ENCODE peak calls at places on chromosomes 16 and 17, in four cellular contexts. G is NCI-H1048, C is adrenal gland, Z is substantia nigra. I is an unnamed sample.

GRCh38 chr16:81166417-81167300 is 70.5 kb upstream of the GCSH start:
- DNase-seq in G (no peak), C (no peak), Z (no peak), I (no peak)

GRCh38 chr17:55343114-55343513 is 78.4 kb downstream of the HLF start:
- DNase-seq in G (no peak), C (no peak), Z (no peak), I (no peak)

GRCh38 chr17:76687278-76688164 is 23.2 kb downstream of the MXRA7 start:
- DNase-seq in G (no peak), C (peak; percentile 55), Z (no peak), I (no peak)

GRCh38 chr16:19809693-19810092 is 75.0 kb downstream of the GPRC5B start:
- DNase-seq in G (no peak), C (no peak), Z (no peak), I (no peak)

GRCh38 chr17:10036511-10037061 is 131.5 kb upstream of the RCVRN start:
- DNase-seq in G (no peak), C (peak; percentile 34), Z (peak; percentile 35), I (peak; percentile 86)

GRCh38 chr16:4806280-4806679 is 3.8 kb upstream of the ROGDI start:
- DNase-seq in G (no peak), C (no peak), Z (no peak), I (no peak)

GRCh38 chr17:17737938-17738894 is 57.0 kb downstream of the RAI1 start:
- DNase-seq in G (no peak), C (no peak), Z (no peak), I (no peak)

GRCh38 chr17:79878346-79878745 is 39.1 kb upstream of the CBX4 start:
- DNase-seq in G (no peak), C (no peak), Z (no peak), I (no peak)

GRCh38 chr16:10868089-10868488 is 8.9 kb upstream of the CIITA start:
- DNase-seq in G (no peak), C (no peak), Z (no peak), I (no peak)

GRCh38 chr16:9072806-9073341 is 18.6 kb upstream of the HAPSTR1 start:
- DNase-seq in G (no peak), C (no peak), Z (no peak), I (no peak)

GRCh38 chr16:22754577-22754976 is 59.4 kb upstream of the HS3ST2 start:
- DNase-seq in G (no peak), C (no peak), Z (no peak), I (no peak)